ENCODE peak calls at places on chromosomes 13 and 19, in four cellular contexts. One of them, this sample, is unnamed.

GRCh38 chr13:44313674-44314073 is 60.0 kb upstream of the SERP2 start:
- DNase-seq in GM12878: no peak
- DNase-seq in HepG2: no peak
- DNase-seq in K562: no peak
- DNase-seq in this sample: no peak

GRCh38 chr13:90950134-90950533 is 397.4 kb upstream of the MIR17HG start:
- DNase-seq in GM12878: no peak
- DNase-seq in HepG2: no peak
- DNase-seq in K562: no peak
- DNase-seq in this sample: no peak

GRCh38 chr19:35030257-35031071 is at the start of gene SCN1B:
- DNase-seq in GM12878: no peak
- DNase-seq in HepG2: peak; percentile 31
- DNase-seq in K562: peak; percentile 87
- DNase-seq in this sample: peak; percentile 83

GRCh38 chr13:62357887-62358645 is 942.4 kb upstream of the PCDH20 start:
- DNase-seq in GM12878: peak; percentile 12
- DNase-seq in HepG2: peak; percentile 60
- DNase-seq in K562: no peak
- DNase-seq in this sample: peak; percentile 89

GRCh38 chr13:31950121-31950810 is 81.3 kb upstream of the FRY start:
- DNase-seq in GM12878: no peak
- DNase-seq in HepG2: no peak
- DNase-seq in K562: no peak
- DNase-seq in this sample: no peak

GRCh38 chr13:114130131-114130707 is 2.2 kb downstream of the RASA3 start:
- DNase-seq in GM12878: no peak
- DNase-seq in HepG2: no peak
- DNase-seq in K562: no peak
- DNase-seq in this sample: no peak

GRCh38 chr13:43023244-43023931 is at the start of gene DNAJC15:
- DNase-seq in GM12878: peak; percentile 57
- DNase-seq in HepG2: peak; percentile 76
- DNase-seq in K562: peak; percentile 17
- DNase-seq in this sample: peak; percentile 91

GRCh38 chr13:66689628-66690027 is 540.5 kb downstream of the PCDH9 start:
- DNase-seq in GM12878: no peak
- DNase-seq in HepG2: no peak
- DNase-seq in K562: no peak
- DNase-seq in this sample: peak; percentile 9

GRCh38 chr19:31312004-31312403 is 37.2 kb downstream of the TSHZ3 start:
- DNase-seq in GM12878: no peak
- DNase-seq in HepG2: no peak
- DNase-seq in K562: no peak
- DNase-seq in this sample: no peak

GRCh38 chr19:49809155-49809986 is 3.7 kb downstream of the FUZ start:
- DNase-seq in GM12878: no peak
- DNase-seq in HepG2: peak; percentile 35
- DNase-seq in K562: no peak
- DNase-seq in this sample: peak; percentile 66

GRCh38 chr19:32581704-32582164 is 744 bp downstream of the PDCD5 start:
- DNase-seq in GM12878: no peak
- DNase-seq in HepG2: no peak
- DNase-seq in K562: peak; percentile 43
- DNase-seq in this sample: peak; percentile 53

GRCh38 chr19:16373079-16373478 is 48.5 kb downstream of the KLF2 start:
- DNase-seq in GM12878: no peak
- DNase-seq in HepG2: no peak
- DNase-seq in K562: no peak
- DNase-seq in this sample: no peak
- TF ChIP-seq JUNB in GM12878: no peak
- TF ChIP-seq JUNB in HepG2: no peak
- TF ChIP-seq JUNB in K562: no peak
- TF ChIP-seq JUNB in this sample: no peak

GRCh38 chr19:4443966-4444764 is 13.4 kb downstream of the UBXN6 start:
- DNase-seq in GM12878: no peak
- DNase-seq in HepG2: no peak
- DNase-seq in K562: peak; percentile 5
- DNase-seq in this sample: no peak

GRCh38 chr19:4446801-4447200 is 10.8 kb downstream of the UBXN6 start:
- DNase-seq in GM12878: no peak
- DNase-seq in HepG2: no peak
- DNase-seq in K562: no peak
- DNase-seq in this sample: no peak

GRCh38 chr19:4445963-4446668 is 11.5 kb downstream of the UBXN6 start:
- DNase-seq in GM12878: no peak
- DNase-seq in HepG2: no peak
- DNase-seq in K562: peak; percentile 13
- DNase-seq in this sample: no peak

GRCh38 chr19:4443188-4443587 is 14.4 kb downstream of the UBXN6 start:
- DNase-seq in GM12878: no peak
- DNase-seq in HepG2: no peak
- DNase-seq in K562: peak; percentile 2
- DNase-seq in this sample: no peak

GRCh38 chr19:4444765-4445741 is 12.5 kb downstream of the UBXN6 start:
- DNase-seq in GM12878: no peak
- DNase-seq in HepG2: no peak
- DNase-seq in K562: peak; percentile 8
- DNase-seq in this sample: no peak
- H4K20me1 ChIP-seq in GM12878: no peaks in the 10 kb centered on the region
- H4K20me1 ChIP-seq in HepG2: no peaks in the 10 kb centered on the region
- H4K20me1 ChIP-seq in K562: no peaks in the 10 kb centered on the region
- H4K20me1 ChIP-seq in this sample: peaks cover 24% of the 10 kb centered on the region

GRCh38 chr13:110282316-110282841 is 24.6 kb downstream of the COL4A1 start:
- DNase-seq in GM12878: no peak
- DNase-seq in HepG2: no peak
- DNase-seq in K562: no peak
- DNase-seq in this sample: no peak

GRCh38 chr13:110285991-110286923 is 20.7 kb downstream of the COL4A1 start:
- DNase-seq in GM12878: no peak
- DNase-seq in HepG2: no peak
- DNase-seq in K562: no peak
- DNase-seq in this sample: no peak

GRCh38 chr13:110284809-110285519 is 22.0 kb downstream of the COL4A1 start:
- DNase-seq in GM12878: no peak
- DNase-seq in HepG2: no peak
- DNase-seq in K562: no peak
- DNase-seq in this sample: no peak

GRCh38 chr13:110281736-110282135 is 25.2 kb downstream of the COL4A1 start:
- DNase-seq in GM12878: no peak
- DNase-seq in HepG2: no peak
- DNase-seq in K562: no peak
- DNase-seq in this sample: no peak

GRCh38 chr13:110283661-110284516 is 23.1 kb downstream of the COL4A1 start:
- DNase-seq in GM12878: no peak
- DNase-seq in HepG2: no peak
- DNase-seq in K562: no peak
- DNase-seq in this sample: no peak
- TF ChIP-seq JUNB in GM12878: no peak
- TF ChIP-seq JUNB in HepG2: no peak
- TF ChIP-seq JUNB in K562: no peak
- TF ChIP-seq JUNB in this sample: no peak

GRCh38 chr19:46842791-46843190 is 7.9 kb downstream of the AP2S1 start:
- DNase-seq in GM12878: no peak
- DNase-seq in HepG2: no peak
- DNase-seq in K562: no peak
- DNase-seq in this sample: no peak

GRCh38 chr19:46838160-46838559 is 12.5 kb downstream of the AP2S1 start:
- DNase-seq in GM12878: no peak
- DNase-seq in HepG2: no peak
- DNase-seq in K562: no peak
- DNase-seq in this sample: no peak

GRCh38 chr19:46840157-46840942 is 10.3 kb downstream of the AP2S1 start:
- DNase-seq in GM12878: no peak
- DNase-seq in HepG2: peak; percentile 63
- DNase-seq in K562: peak; percentile 68
- DNase-seq in this sample: peak; percentile 90

GRCh38 chr19:46841458-46842083 is 9.1 kb downstream of the AP2S1 start:
- DNase-seq in GM12878: no peak
- DNase-seq in HepG2: no peak
- DNase-seq in K562: peak; percentile 46
- DNase-seq in this sample: no peak

GRCh38 chr19:46839752-46840151 is 10.9 kb downstream of the AP2S1 start:
- DNase-seq in GM12878: no peak
- DNase-seq in HepG2: no peak
- DNase-seq in K562: no peak
- DNase-seq in this sample: no peak
- H4K20me1 ChIP-seq in GM12878: no peaks in the 10 kb centered on the region
- H4K20me1 ChIP-seq in HepG2: peaks cover 5% of the 10 kb centered on the region
- H4K20me1 ChIP-seq in K562: peaks cover 4% of the 10 kb centered on the region
- H4K20me1 ChIP-seq in this sample: peaks cover 10% of the 10 kb centered on the region

DNA sequence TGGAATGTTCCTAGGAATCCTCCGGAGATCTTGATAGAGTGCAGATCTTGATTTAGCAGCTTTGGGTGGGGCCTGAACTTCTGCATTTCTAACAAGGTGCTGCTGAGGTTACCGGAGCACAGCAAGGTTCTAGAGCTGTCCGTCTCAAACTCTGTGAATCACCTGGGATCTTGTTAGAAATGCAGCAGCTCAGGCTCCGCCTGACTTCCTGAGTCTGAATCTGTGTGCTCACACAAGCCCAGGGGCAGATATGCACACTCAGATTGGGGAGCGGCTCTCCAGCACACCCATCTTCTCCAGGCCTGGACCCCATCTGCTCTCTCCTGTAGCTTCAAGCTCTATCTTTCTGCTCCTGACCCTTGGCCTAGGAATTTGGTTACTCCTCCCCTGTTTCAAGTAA is 3.5 kb upstream of the TEX26 start:
- DNase-seq in GM12878: no peak
- DNase-seq in HepG2: no peak
- DNase-seq in K562: no peak
- DNase-seq in this sample: no peak
- TF ChIP-seq JUNB in GM12878: no peak
- TF ChIP-seq JUNB in HepG2: no peak
- TF ChIP-seq JUNB in K562: no peak
- TF ChIP-seq JUNB in this sample: no peak

GRCh38 chr13:109764474-109765292 is 21.7 kb downstream of the IRS2 start:
- DNase-seq in GM12878: no peak
- DNase-seq in HepG2: no peak
- DNase-seq in K562: no peak
- DNase-seq in this sample: peak; percentile 12
- H4K20me1 ChIP-seq in GM12878: no peaks in the 10 kb centered on the region
- H4K20me1 ChIP-seq in HepG2: no peaks in the 10 kb centered on the region
- H4K20me1 ChIP-seq in K562: peaks cover 3% of the 10 kb centered on the region
- H4K20me1 ChIP-seq in this sample: peaks cover 40% of the 10 kb centered on the region

GRCh38 chr13:80195649-80196048 is 145.3 kb downstream of the SPRY2 start:
- DNase-seq in GM12878: no peak
- DNase-seq in HepG2: no peak
- DNase-seq in K562: no peak
- DNase-seq in this sample: no peak

DNA sequence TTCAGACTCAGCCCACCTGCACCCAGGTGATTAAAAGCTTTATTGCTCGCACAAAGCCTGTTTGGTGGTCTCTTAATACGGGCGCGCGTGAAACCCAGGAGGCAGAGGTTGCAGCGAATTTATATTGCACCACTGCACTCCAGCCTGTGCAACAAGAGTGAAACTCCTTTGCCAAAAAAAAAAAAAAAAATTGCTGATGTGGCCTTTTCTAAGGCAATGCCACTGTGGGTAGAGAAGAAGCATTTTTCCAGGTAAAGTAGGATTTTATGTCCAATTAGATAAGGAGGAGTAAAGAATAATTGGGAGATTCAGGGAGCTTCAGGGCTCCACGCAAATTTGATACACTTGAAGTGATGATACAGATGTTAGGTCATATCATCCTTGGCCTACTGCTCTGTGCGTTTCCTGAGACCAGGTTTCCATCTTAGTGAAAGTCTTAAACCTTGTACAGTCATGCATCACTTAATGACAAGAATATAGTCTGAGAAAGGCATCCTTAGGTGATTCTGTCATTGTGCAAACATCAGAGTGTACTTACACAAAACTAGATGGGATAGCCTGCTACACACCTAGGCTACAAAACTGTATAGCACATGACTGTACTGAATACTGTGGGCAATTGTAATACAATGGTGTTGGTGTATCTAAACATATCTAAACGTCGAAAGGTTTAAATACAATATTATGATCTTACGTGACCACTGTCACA is 150.9 kb downstream of the SPRY2 start:
- DNase-seq in GM12878: no peak
- DNase-seq in HepG2: no peak
- DNase-seq in K562: no peak
- DNase-seq in this sample: no peak
- TF ChIP-seq JUNB in GM12878: no peak
- TF ChIP-seq JUNB in HepG2: no peak
- TF ChIP-seq JUNB in K562: no peak
- TF ChIP-seq JUNB in this sample: no peak

DNA sequence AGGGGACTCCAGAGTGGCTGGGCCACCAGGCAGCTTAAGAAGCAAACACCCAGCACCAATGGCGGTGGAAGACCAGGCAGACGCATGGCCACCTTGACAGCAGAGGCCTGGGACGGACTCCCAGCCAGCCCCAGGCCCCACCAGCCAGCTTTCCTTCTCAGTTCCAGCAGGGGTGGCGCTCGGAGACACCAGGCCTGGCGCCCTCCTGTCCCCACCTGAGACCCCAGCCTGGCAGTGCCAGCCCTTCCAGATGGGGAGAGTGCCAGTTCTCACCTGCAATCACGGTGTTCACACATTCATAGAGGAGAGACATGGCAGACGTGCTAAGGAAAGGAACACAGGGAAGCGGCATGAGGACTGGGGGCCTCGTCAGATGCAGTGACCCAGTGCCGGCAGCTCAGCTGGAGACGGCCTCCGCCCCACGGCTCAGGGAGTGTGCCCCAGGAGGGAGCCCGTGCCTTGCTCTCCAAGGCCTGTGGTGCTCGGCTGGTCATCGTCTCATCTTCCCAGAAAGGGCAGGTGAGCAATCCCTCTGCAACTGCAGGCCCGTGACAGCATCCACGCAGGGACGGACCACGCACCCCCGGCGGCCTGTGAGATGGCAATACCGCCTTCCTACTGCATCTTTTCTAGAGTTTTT is 24.4 kb downstream of the AP3D1 start:
- DNase-seq in GM12878: no peak
- DNase-seq in HepG2: no peak
- DNase-seq in K562: no peak
- DNase-seq in this sample: no peak
- H4K20me1 ChIP-seq in GM12878: no peaks in the 10 kb centered on the region
- H4K20me1 ChIP-seq in HepG2: no peaks in the 10 kb centered on the region
- H4K20me1 ChIP-seq in K562: peaks cover 4% of the 10 kb centered on the region
- H4K20me1 ChIP-seq in this sample: peaks cover 19% of the 10 kb centered on the region

GRCh38 chr19:4028334-4029246 is 21.1 kb downstream of the PIAS4 start:
- DNase-seq in GM12878: no peak
- DNase-seq in HepG2: no peak
- DNase-seq in K562: no peak
- DNase-seq in this sample: no peak
- TF ChIP-seq JUNB in GM12878: no peak
- TF ChIP-seq JUNB in HepG2: no peak
- TF ChIP-seq JUNB in K562: no peak
- TF ChIP-seq JUNB in this sample: no peak

This sample was measured in GM23338.